ENCODE peak calls at places on chromosomes 5 and 9, in ten cellular contexts. One of them, this sample, is unnamed.
A peak's percentile ranks its signal among the peaks of the same experiment; 100 is the strongest.

GRCh38 chr5:38753776-38754175 is 92.0 kb upstream of the OSMR start:
- DNase-seq in MCF 10A: no peak
- DNase-seq in H7: no peak
- DNase-seq in ELR: no peak
- DNase-seq in AG20443: no peak
- DNase-seq in HAP-1: no peak
- DNase-seq in stimulated activated CD4-positive, alpha-beta T cell treated with anti-CD3 and anti-CD28 coated beads, Interleukin-4, amount 100 ng/mL, for 48 hours: no peak
- DNase-seq in ureter: no peak
- DNase-seq in CD8-positive, alpha-beta T cell: no peak
- DNase-seq in WERI-Rb-1: no peak
- DNase-seq in this sample: no peak

GRCh38 chr5:134247411-134247810 is 21.5 kb upstream of the PPP2CA start:
- DNase-seq in MCF 10A: peak; percentile 93
- DNase-seq in H7: no peak
- DNase-seq in ELR: peak; percentile 96
- DNase-seq in AG20443: peak; percentile 72
- DNase-seq in HAP-1: no peak
- DNase-seq in stimulated activated CD4-positive, alpha-beta T cell treated with anti-CD3 and anti-CD28 coated beads, Interleukin-4, amount 100 ng/mL, for 48 hours: no peak
- DNase-seq in ureter: no peak
- DNase-seq in CD8-positive, alpha-beta T cell: no peak
- DNase-seq in WERI-Rb-1: no peak
- DNase-seq in this sample: no peak

GRCh38 chr9:129102791-129103594 is 7.6 kb downstream of the CRAT start:
- DNase-seq in MCF 10A: peak; percentile 86
- DNase-seq in H7: peak; percentile 93
- DNase-seq in ELR: peak; percentile 76
- DNase-seq in AG20443: peak; percentile 79
- DNase-seq in HAP-1: peak; percentile 75
- DNase-seq in stimulated activated CD4-positive, alpha-beta T cell treated with anti-CD3 and anti-CD28 coated beads, Interleukin-4, amount 100 ng/mL, for 48 hours: no peak
- DNase-seq in ureter: peak; percentile 75
- DNase-seq in CD8-positive, alpha-beta T cell: no peak
- DNase-seq in WERI-Rb-1: peak; percentile 90
- DNase-seq in this sample: no peak

GRCh38 chr9:115229496-115229895 is 111.5 kb upstream of the TNC start:
- DNase-seq in MCF 10A: no peak
- DNase-seq in H7: no peak
- DNase-seq in ELR: peak; percentile 87
- DNase-seq in AG20443: no peak
- DNase-seq in HAP-1: no peak
- DNase-seq in stimulated activated CD4-positive, alpha-beta T cell treated with anti-CD3 and anti-CD28 coated beads, Interleukin-4, amount 100 ng/mL, for 48 hours: no peak
- DNase-seq in ureter: no peak
- DNase-seq in CD8-positive, alpha-beta T cell: no peak
- DNase-seq in WERI-Rb-1: no peak
- DNase-seq in this sample: no peak

GRCh38 chr9:15697459-15697858 is 144.6 kb downstream of the CCDC171 start:
- DNase-seq in MCF 10A: peak; percentile 86
- DNase-seq in H7: no peak
- DNase-seq in ELR: peak; percentile 89
- DNase-seq in AG20443: peak; percentile 23
- DNase-seq in HAP-1: no peak
- DNase-seq in stimulated activated CD4-positive, alpha-beta T cell treated with anti-CD3 and anti-CD28 coated beads, Interleukin-4, amount 100 ng/mL, for 48 hours: no peak
- DNase-seq in ureter: no peak
- DNase-seq in CD8-positive, alpha-beta T cell: no peak
- DNase-seq in WERI-Rb-1: no peak
- DNase-seq in this sample: peak; percentile 8

GRCh38 chr5:135210286-135211055 is 176.4 kb upstream of the PITX1 start:
- DNase-seq in MCF 10A: no peak
- DNase-seq in H7: no peak
- DNase-seq in ELR: no peak
- DNase-seq in AG20443: no peak
- DNase-seq in HAP-1: no peak
- DNase-seq in stimulated activated CD4-positive, alpha-beta T cell treated with anti-CD3 and anti-CD28 coated beads, Interleukin-4, amount 100 ng/mL, for 48 hours: no peak
- DNase-seq in ureter: peak; percentile 14
- DNase-seq in CD8-positive, alpha-beta T cell: no peak
- DNase-seq in WERI-Rb-1: peak; percentile 3
- DNase-seq in this sample: no peak

GRCh38 chr5:147344861-147345260 is 110.0 kb downstream of the STK32A start:
- DNase-seq in MCF 10A: peak; percentile 25
- DNase-seq in H7: no peak
- DNase-seq in ELR: no peak
- DNase-seq in AG20443: no peak
- DNase-seq in HAP-1: no peak
- DNase-seq in stimulated activated CD4-positive, alpha-beta T cell treated with anti-CD3 and anti-CD28 coated beads, Interleukin-4, amount 100 ng/mL, for 48 hours: no peak
- DNase-seq in ureter: no peak
- DNase-seq in CD8-positive, alpha-beta T cell: no peak
- DNase-seq in WERI-Rb-1: no peak
- DNase-seq in this sample: no peak

GRCh38 chr5:152288917-152289595 is 116.0 kb downstream of the NMUR2 start:
- DNase-seq in MCF 10A: no peak
- DNase-seq in H7: no peak
- DNase-seq in ELR: no peak
- DNase-seq in AG20443: no peak
- DNase-seq in HAP-1: no peak
- DNase-seq in stimulated activated CD4-positive, alpha-beta T cell treated with anti-CD3 and anti-CD28 coated beads, Interleukin-4, amount 100 ng/mL, for 48 hours: no peak
- DNase-seq in ureter: no peak
- DNase-seq in CD8-positive, alpha-beta T cell: no peak
- DNase-seq in WERI-Rb-1: no peak
- DNase-seq in this sample: no peak

GRCh38 chr5:32190094-32190493 is 16.0 kb upstream of the GOLPH3 start:
- DNase-seq in MCF 10A: no peak
- DNase-seq in H7: no peak
- DNase-seq in ELR: no peak
- DNase-seq in AG20443: peak; percentile 82
- DNase-seq in HAP-1: no peak
- DNase-seq in stimulated activated CD4-positive, alpha-beta T cell treated with anti-CD3 and anti-CD28 coated beads, Interleukin-4, amount 100 ng/mL, for 48 hours: no peak
- DNase-seq in ureter: no peak
- DNase-seq in CD8-positive, alpha-beta T cell: no peak
- DNase-seq in WERI-Rb-1: no peak
- DNase-seq in this sample: no peak

GRCh38 chr9:1619915-1620705 is 395.0 kb upstream of the SMARCA2 start:
- DNase-seq in MCF 10A: peak; percentile 32
- DNase-seq in H7: no peak
- DNase-seq in ELR: peak; percentile 2
- DNase-seq in AG20443: peak; percentile 17
- DNase-seq in HAP-1: no peak
- DNase-seq in stimulated activated CD4-positive, alpha-beta T cell treated with anti-CD3 and anti-CD28 coated beads, Interleukin-4, amount 100 ng/mL, for 48 hours: no peak
- DNase-seq in ureter: no peak
- DNase-seq in CD8-positive, alpha-beta T cell: no peak
- DNase-seq in WERI-Rb-1: no peak
- DNase-seq in this sample: no peak

GRCh38 chr9:4689687-4690104 is 10.3 kb downstream of the CDC37L1 start:
- DNase-seq in MCF 10A: no peak
- DNase-seq in H7: no peak
- DNase-seq in ELR: no peak
- DNase-seq in AG20443: peak; percentile 24
- DNase-seq in HAP-1: no peak
- DNase-seq in stimulated activated CD4-positive, alpha-beta T cell treated with anti-CD3 and anti-CD28 coated beads, Interleukin-4, amount 100 ng/mL, for 48 hours: no peak
- DNase-seq in ureter: no peak
- DNase-seq in CD8-positive, alpha-beta T cell: no peak
- DNase-seq in WERI-Rb-1: no peak
- DNase-seq in this sample: no peak

GRCh38 chr5:37838152-37838932 is 1.5 kb downstream of the GDNF start:
- DNase-seq in MCF 10A: no peak
- DNase-seq in H7: peak; percentile 67
- DNase-seq in ELR: peak; percentile 80
- DNase-seq in AG20443: peak; percentile 47
- DNase-seq in HAP-1: no peak
- DNase-seq in stimulated activated CD4-positive, alpha-beta T cell treated with anti-CD3 and anti-CD28 coated beads, Interleukin-4, amount 100 ng/mL, for 48 hours: no peak
- DNase-seq in ureter: no peak
- DNase-seq in CD8-positive, alpha-beta T cell: no peak
- DNase-seq in WERI-Rb-1: peak; percentile 61
- DNase-seq in this sample: peak; percentile 44

GRCh38 chr5:38780950-38781349 is 64.9 kb upstream of the OSMR start:
- DNase-seq in MCF 10A: peak; percentile 88
- DNase-seq in H7: no peak
- DNase-seq in ELR: peak; percentile 52
- DNase-seq in AG20443: peak; percentile 35
- DNase-seq in HAP-1: no peak
- DNase-seq in stimulated activated CD4-positive, alpha-beta T cell treated with anti-CD3 and anti-CD28 coated beads, Interleukin-4, amount 100 ng/mL, for 48 hours: no peak
- DNase-seq in ureter: peak; percentile 72
- DNase-seq in CD8-positive, alpha-beta T cell: no peak
- DNase-seq in WERI-Rb-1: no peak
- DNase-seq in this sample: peak; percentile 28

GRCh38 chr5:11863920-11864319 is 40.3 kb downstream of the CTNND2 start:
- DNase-seq in MCF 10A: no peak
- DNase-seq in H7: no peak
- DNase-seq in ELR: no peak
- DNase-seq in AG20443: no peak
- DNase-seq in HAP-1: no peak
- DNase-seq in stimulated activated CD4-positive, alpha-beta T cell treated with anti-CD3 and anti-CD28 coated beads, Interleukin-4, amount 100 ng/mL, for 48 hours: no peak
- DNase-seq in ureter: no peak
- DNase-seq in CD8-positive, alpha-beta T cell: no peak
- DNase-seq in WERI-Rb-1: no peak
- DNase-seq in this sample: no peak

GRCh38 chr5:123217183-123217582 is 128.1 kb downstream of the PRDM6 start:
- DNase-seq in MCF 10A: no peak
- DNase-seq in H7: no peak
- DNase-seq in ELR: no peak
- DNase-seq in AG20443: no peak
- DNase-seq in HAP-1: no peak
- DNase-seq in stimulated activated CD4-positive, alpha-beta T cell treated with anti-CD3 and anti-CD28 coated beads, Interleukin-4, amount 100 ng/mL, for 48 hours: no peak
- DNase-seq in ureter: no peak
- DNase-seq in CD8-positive, alpha-beta T cell: no peak
- DNase-seq in WERI-Rb-1: no peak
- DNase-seq in this sample: no peak

GRCh38 chr5:93581738-93582414 is 857 bp upstream of the NR2F1-AS1 start:
- DNase-seq in MCF 10A: peak; percentile 57
- DNase-seq in H7: no peak
- DNase-seq in ELR: peak; percentile 85
- DNase-seq in AG20443: no peak
- DNase-seq in HAP-1: peak; percentile 76
- DNase-seq in stimulated activated CD4-positive, alpha-beta T cell treated with anti-CD3 and anti-CD28 coated beads, Interleukin-4, amount 100 ng/mL, for 48 hours: no peak
- DNase-seq in ureter: no peak
- DNase-seq in CD8-positive, alpha-beta T cell: no peak
- DNase-seq in WERI-Rb-1: no peak
- DNase-seq in this sample: peak; percentile 51

GRCh38 chr5:94274684-94275083 is 343.7 kb downstream of the KIAA0825 start:
- DNase-seq in MCF 10A: no peak
- DNase-seq in H7: no peak
- DNase-seq in ELR: no peak
- DNase-seq in AG20443: no peak
- DNase-seq in HAP-1: no peak
- DNase-seq in stimulated activated CD4-positive, alpha-beta T cell treated with anti-CD3 and anti-CD28 coated beads, Interleukin-4, amount 100 ng/mL, for 48 hours: no peak
- DNase-seq in ureter: no peak
- DNase-seq in CD8-positive, alpha-beta T cell: no peak
- DNase-seq in WERI-Rb-1: no peak
- DNase-seq in this sample: no peak

GRCh38 chr9:103713631-103714030 is 380.5 kb upstream of the SMC2 start:
- DNase-seq in MCF 10A: peak; percentile 56
- DNase-seq in H7: no peak
- DNase-seq in ELR: peak; percentile 55
- DNase-seq in AG20443: no peak
- DNase-seq in HAP-1: no peak
- DNase-seq in stimulated activated CD4-positive, alpha-beta T cell treated with anti-CD3 and anti-CD28 coated beads, Interleukin-4, amount 100 ng/mL, for 48 hours: no peak
- DNase-seq in ureter: no peak
- DNase-seq in CD8-positive, alpha-beta T cell: no peak
- DNase-seq in WERI-Rb-1: no peak
- DNase-seq in this sample: no peak

GRCh38 chr5:95035891-95036675 is 248.8 kb downstream of the MCTP1 start:
- DNase-seq in MCF 10A: no peak
- DNase-seq in H7: no peak
- DNase-seq in ELR: no peak
- DNase-seq in AG20443: no peak
- DNase-seq in HAP-1: no peak
- DNase-seq in stimulated activated CD4-positive, alpha-beta T cell treated with anti-CD3 and anti-CD28 coated beads, Interleukin-4, amount 100 ng/mL, for 48 hours: no peak
- DNase-seq in ureter: no peak
- DNase-seq in CD8-positive, alpha-beta T cell: no peak
- DNase-seq in WERI-Rb-1: no peak
- DNase-seq in this sample: no peak

This sample was measured in DMS 273 treated with DMSO at 0.1 percent for 48 hours.